ENCODE peak calls at places on chromosomes 13 and 19, in six cellular contexts. G is cardiac muscle cell, D is tibial artery, U is substantia nigra, H is Panc1, K is heart left ventricle. R is an unnamed sample.

GRCh38 chr19:9165256-9165655 is 13.5 kb upstream of the OR7D2 start:
- DNase-seq in K (no peak), U (no peak), H (no peak), D (no peak), G (peak), R (no peak)

GRCh38 chr13:79736356-79736755 is 255.4 kb downstream of the NDFIP2 start:
- DNase-seq in H (no peak), D (no peak), K (no peak), G (no peak), U (no peak), R (no peak)

GRCh38 chr13:111431241-111431640 is 110.8 kb downstream of the TEX29 start:
- DNase-seq in G (no peak), U (no peak), H (no peak), D (no peak), K (no peak), R (no peak)

GRCh38 chr13:35804901-35805300 is 326.3 kb downstream of the DCLK1 start:
- DNase-seq in K (no peak), D (no peak), G (peak), H (no peak), U (no peak), R (no peak)

GRCh38 chr13:114339779-114340534 is 25.7 kb downstream of the CHAMP1 start:
- DNase-seq in K (no peak), G (peak), H (no peak), U (no peak), D (no peak), R (peak)

GRCh38 chr19:32891609-32892008 is 22.0 kb upstream of the SLC7A9 start:
- DNase-seq in H (no peak), U (no peak), D (no peak), K (no peak), G (no peak), R (no peak)

GRCh38 chr19:34578173-34578572 is 96.6 kb downstream of the WTIP start:
- DNase-seq in D (no peak), G (no peak), H (no peak), K (no peak), U (no peak), R (no peak)

GRCh38 chr19:38417544-38418506 is 8.2 kb downstream of the RASGRP4 start:
- DNase-seq in H (no peak), K (peak), D (no peak), U (no peak), G (peak), R (peak)

GRCh38 chr19:15475611-15476010 is 3.7 kb downstream of the PGLYRP2 start:
- DNase-seq in G (no peak), H (no peak), D (no peak), U (no peak), K (no peak), R (no peak)

GRCh38 chr19:5684694-5685430 is 4.0 kb downstream of the HSD11B1L start:
- DNase-seq in U (no peak), H (no peak), D (no peak), G (no peak), K (no peak), R (no peak)

GRCh38 chr19:51592521-51592920 is 21.4 kb downstream of the ZNF175 start:
- DNase-seq in H (no peak), U (no peak), G (no peak), D (no peak), K (no peak), R (no peak)

GRCh38 chr13:97429681-97430081 is 4.3 kb upstream of the RAP2A start:
- DNase-seq in U (peak), H (no peak), K (no peak), G (peak), D (no peak), R (no peak)

GRCh38 chr13:104782741-104783140 is 1716.5 kb upstream of the SLC10A2 start:
- DNase-seq in G (no peak), K (no peak), H (no peak), D (no peak), U (no peak), R (no peak)

GRCh38 chr19:7595466-7596133 is at the start of gene CAMSAP3:
- DNase-seq in H (no peak), U (no peak), D (no peak), K (no peak), G (no peak), R (no peak)

GRCh38 chr13:28530729-28531194 is 35.8 kb upstream of the FLT1 start:
- DNase-seq in K (no peak), U (no peak), H (no peak), D (no peak), G (peak), R (no peak)

GRCh38 chr13:24865158-24865557 is 101.2 kb downstream of the RNF17 start:
- DNase-seq in U (no peak), H (no peak), D (no peak), K (no peak), G (peak), R (no peak)

GRCh38 chr19:51750381-51751124 is 1.1 kb downstream of the FPR1 start:
- DNase-seq in U (no peak), H (no peak), K (no peak), G (peak), D (no peak), R (no peak)

GRCh38 chr19:54209748-54210494 is 9.3 kb downstream of the RPS9 start:
- DNase-seq in K (peak), H (peak), D (peak), G (peak), U (peak), R (peak)

GRCh38 chr13:40130871-40131636 is 475.6 kb downstream of the COG6 start:
- DNase-seq in G (peak), U (no peak), H (no peak), K (no peak), D (no peak), R (no peak)

GRCh38 chr19:13742756-13743155 is 21.6 kb upstream of the MRI1 start:
- DNase-seq in K (no peak), G (no peak), D (no peak), U (no peak), H (no peak), R (no peak)

GRCh38 chr13:27128825-27129627 is 42.6 kb downstream of the USP12 start:
- DNase-seq in G (no peak), H (no peak), K (no peak), D (no peak), U (no peak), R (no peak)

GRCh38 chr13:78491978-78492377 is 111.4 kb downstream of the POU4F1 start:
- DNase-seq in K (no peak), G (no peak), U (no peak), D (no peak), H (no peak), R (no peak)

GRCh38 chr13:25771641-25772478 is 280.0 kb downstream of the SHISA2 start:
- DNase-seq in H (no peak), K (no peak), G (no peak), U (no peak), D (no peak), R (no peak)

GRCh38 chr13:27137759-27138158 is 33.9 kb downstream of the USP12 start:
- DNase-seq in G (no peak), U (no peak), K (no peak), H (no peak), D (no peak), R (no peak)

GRCh38 chr13:104301216-104301975 is 1235.2 kb upstream of the SLC10A2 start:
- DNase-seq in K (no peak), D (no peak), H (no peak), G (no peak), U (no peak), R (no peak)

GRCh38 chr19:46892252-46893179 is 31.7 kb downstream of the ARHGAP35 start:
- DNase-seq in K (no peak), G (no peak), D (no peak), H (no peak), U (no peak), R (no peak)

GRCh38 chr13:41976491-41976890 is 15.6 kb upstream of the VWA8 start:
- DNase-seq in D (no peak), G (no peak), K (no peak), H (no peak), U (no peak), R (no peak)

DNA sequence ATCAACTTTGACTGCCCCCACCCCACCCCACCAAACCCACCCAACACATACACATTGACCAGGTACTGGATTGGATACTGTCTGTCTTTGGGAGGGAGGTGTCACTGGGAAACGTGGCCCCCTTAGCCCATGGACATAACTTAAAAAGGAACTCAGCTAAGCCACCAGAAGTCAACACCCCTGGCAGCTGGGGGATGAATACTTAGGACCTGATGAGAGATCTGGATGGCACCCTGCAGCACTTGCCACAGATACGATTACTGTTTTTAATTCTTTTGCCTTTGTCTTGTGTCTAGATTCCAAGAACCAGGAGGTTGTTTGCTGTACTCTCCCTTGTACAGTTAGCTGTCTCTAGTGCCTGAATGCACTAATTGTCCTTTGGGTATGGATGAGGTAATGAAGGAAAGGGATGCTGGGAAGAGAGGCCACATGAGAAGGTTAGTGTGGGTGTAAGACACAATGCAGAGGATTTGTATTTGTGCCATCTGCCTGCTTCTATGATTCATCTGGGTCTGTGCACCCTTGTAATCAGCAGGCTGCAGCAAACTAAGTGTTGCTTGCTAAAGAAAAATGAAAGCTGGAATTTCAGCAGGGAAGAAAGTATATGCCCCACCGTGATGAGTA is 385.8 kb downstream of the KCNRG start:
- DNase-seq in K (no peak), U (peak), H (no peak), D (no peak), G (peak), R (no peak)
- H3K27ac ChIP-seq in K (no peak), U (peak), H (peak), D (no peak), G (no peak), R (peak)

GRCh38 chr13:108249150-108249549 is 20.4 kb upstream of the TNFSF13B start:
- DNase-seq in G (no peak), K (no peak), D (no peak), H (no peak), U (no peak), R (no peak)
- H3K27ac ChIP-seq in G (no peak), K (no peak), D (no peak), H (no peak), U (no peak), R (no peak)

GRCh38 chr13:71290963-71291937 is 575.8 kb downstream of the DACH1 start:
- DNase-seq in K (no peak), G (peak), U (no peak), H (peak), D (no peak), R (no peak)
- H3K27ac ChIP-seq in K (peak), G (no peak), U (no peak), H (peak), D (no peak), R (peak)

GRCh38 chr13:37105251-37105714 is at the start of gene CSNK1A1L:
- DNase-seq in K (no peak), D (no peak), H (no peak), U (no peak), G (no peak), R (no peak)
- H3K27ac ChIP-seq in K (no peak), D (no peak), H (no peak), U (no peak), G (no peak), R (no peak)

GRCh38 chr19:41793414-41793727 is 3.0 kb upstream of the CEACAM3 start:
- DNase-seq in H (no peak), D (no peak), U (no peak), K (no peak), G (no peak), R (no peak)

GRCh38 chr19:41796362-41796761 is at the start of gene CEACAM3:
- DNase-seq in K (no peak), D (no peak), G (no peak), H (no peak), U (no peak), R (no peak)

GRCh38 chr19:41795031-41795461 is 1.3 kb upstream of the CEACAM3 start:
- DNase-seq in G (peak), D (no peak), K (no peak), H (no peak), U (no peak), R (no peak)

GRCh38 chr19:41792513-41793413 is 3.6 kb upstream of the CEACAM3 start:
- DNase-seq in H (no peak), G (peak), K (peak), U (no peak), D (no peak), R (no peak)
- H3K27ac ChIP-seq in H (no peak), G (no peak), K (no peak), U (no peak), D (no peak), R (no peak)